ENCODE peak calls at places on chromosomes 11 and 22, in four cellular contexts. Y is K562, F is HepG2, H is A549. X is an unnamed sample.

GRCh38 chr11:99865951-99866350 is 821.1 kb upstream of the ARHGAP42 start:
- DNase-seq in Y (no peak), F (no peak), H (no peak), X (no peak)

GRCh38 chr11:57094206-57094940 is 87.4 kb upstream of the LRRC55 start:
- DNase-seq in Y (no peak), F (no peak), H (peak; percentile 23), X (peak; percentile 21)

GRCh38 chr11:89175796-89176195 is 1.9 kb upstream of the TYR start:
- DNase-seq in Y (no peak), F (no peak), H (no peak), X (no peak)

GRCh38 chr11:68528630-68529029 is 68.1 kb downstream of the PPP6R3 start:
- DNase-seq in Y (no peak), F (no peak), H (no peak), X (no peak)

GRCh38 chr11:109145287-109145686 is 276.7 kb upstream of the C11orf87 start:
- DNase-seq in Y (no peak), F (no peak), H (no peak), X (no peak)

GRCh38 chr11:1302041-1302460 is 7.4 kb downstream of the TOLLIP start:
- DNase-seq in Y (no peak), F (no peak), H (no peak), X (no peak)

GRCh38 chr11:121552160-121552559 is 99.4 kb upstream of the SORL1-AS1 start:
- DNase-seq in Y (no peak), F (no peak), H (no peak), X (no peak)

GRCh38 chr22:37526376-37526775 is 7.2 kb upstream of the CARD10 start:
- DNase-seq in Y (no peak), F (no peak), H (no peak), X (no peak)

GRCh38 chr22:41394012-41394356 is 12.2 kb downstream of the TEF start:
- DNase-seq in Y (no peak), F (no peak), H (no peak), X (no peak)

GRCh38 chr11:64235427-64236161 is 1.2 kb downstream of the VEGFB start:
- DNase-seq in Y (no peak), F (no peak), H (no peak), X (no peak)

GRCh38 chr11:130179396-130180306 is 20.1 kb downstream of the ST14 start:
- DNase-seq in Y (no peak), F (no peak), H (no peak), X (no peak)

GRCh38 chr11:126167476-126167875 is 44.0 kb downstream of the RPUSD4 start:
- DNase-seq in Y (no peak), F (no peak), H (no peak), X (no peak)

GRCh38 chr22:32660292-32660691 is 141.2 kb upstream of the TIMP3 start:
- DNase-seq in Y (peak; percentile 68), F (peak; percentile 78), H (peak; percentile 49), X (peak; percentile 70)

GRCh38 chr22:28029201-28029948 is 110.3 kb upstream of the PITPNB start:
- DNase-seq in Y (no peak), F (no peak), H (peak; percentile 35), X (peak; percentile 49)

GRCh38 chr22:26673485-26673884 is 16.1 kb downstream of the MIAT start:
- DNase-seq in Y (no peak), F (no peak), H (no peak), X (no peak)
- TF ChIP-seq MAFK in Y (no peak), F (no peak), H (no peak), X (no peak)

GRCh38 chr11:33904128-33904527 is 12.3 kb upstream of the LMO2 start:
- DNase-seq in Y (no peak), F (no peak), H (no peak), X (no peak)

GRCh38 chr11:33910261-33910959 is 18.5 kb upstream of the LMO2 start:
- DNase-seq in Y (no peak), F (no peak), H (no peak), X (no peak)

GRCh38 chr11:33910960-33911339 is 19.1 kb upstream of the LMO2 start:
- DNase-seq in Y (no peak), F (no peak), H (no peak), X (no peak)

GRCh38 chr11:33909552-33909951 is 17.7 kb upstream of the LMO2 start:
- DNase-seq in Y (no peak), F (no peak), H (no peak), X (no peak)

GRCh38 chr11:33907419-33907818 is 15.5 kb upstream of the LMO2 start:
- DNase-seq in Y (no peak), F (no peak), H (no peak), X (no peak)
- TF ChIP-seq MAZ in Y (no peak), F (no peak), H (no peak), X (no peak)

GRCh38 chr11:85918910-85919794 is 64.0 kb downstream of the CCDC83 start:
- DNase-seq in Y (no peak), F (peak; percentile 73), H (no peak), X (no peak)

GRCh38 chr11:85922367-85922766 is 67.2 kb downstream of the CCDC83 start:
- DNase-seq in Y (no peak), F (no peak), H (no peak), X (no peak)

GRCh38 chr11:85923455-85923854 is 68.3 kb downstream of the CCDC83 start:
- DNase-seq in Y (no peak), F (peak; percentile 82), H (no peak), X (no peak)
- TF ChIP-seq MAFK in Y (no peak), F (no peak), H (no peak), X (no peak)

GRCh38 chr22:43346521-43346929 is 3.4 kb upstream of the SCUBE1 start:
- DNase-seq in Y (peak; percentile 62), F (peak; percentile 30), H (peak; percentile 37), X (no peak)
- TF ChIP-seq MAZ in Y (no peak), F (no peak), H (no peak), X (no peak)

X was measured in IMR-90.